ENCODE peak calls at places on chromosomes 5 and 9, in six cellular contexts. N is CD8-positive, alpha-beta memory T cell; U is mesendoderm; O is SK-N-MC; Q is omental fat pad; V is activated CD4-positive, CD25-positive, alpha-beta regulatory T cell treated with anti-CD3 and anti-CD28 coated beads, Interleukin-2, amount 50 U/mL, for 72 hours. D is an unnamed sample.

GRCh38 chr9:127444921-127445850 is 6.0 kb downstream of the RPL12 start:
- DNase-seq in N (no peak), U (peak; percentile 46), O (no peak), Q (no peak), V (no peak), D (no peak)

GRCh38 chr5:171421331-171422262 is 2.1 kb downstream of the FGF18 start:
- DNase-seq in N (no peak), U (no peak), O (no peak), Q (no peak), V (no peak), D (no peak)

GRCh38 chr9:114572199-114572598 is 15.4 kb upstream of the ATP6V1G1 start:
- DNase-seq in N (no peak), U (no peak), O (no peak), Q (no peak), V (no peak), D (no peak)

GRCh38 chr9:113563856-113564514 is 100.5 kb downstream of the RGS3 start:
- DNase-seq in N (no peak), U (no peak), O (no peak), Q (peak; percentile 11), V (no peak), D (no peak)

GRCh38 chr5:179115845-179116524 is 55.8 kb downstream of the ZNF354C start:
- DNase-seq in N (no peak), U (no peak), O (no peak), Q (no peak), V (no peak), D (no peak)

GRCh38 chr5:14108170-14108996 is 34.8 kb upstream of the TRIO start:
- DNase-seq in N (no peak), U (peak; percentile 88), O (peak; percentile 40), Q (peak; percentile 35), V (no peak), D (no peak)

GRCh38 chr9:89635816-89636215 is 31.0 kb downstream of the GADD45G start:
- DNase-seq in N (no peak), U (no peak), O (no peak), Q (no peak), V (no peak), D (no peak)

GRCh38 chr9:91320299-91320698 is 41.4 kb downstream of the AUH start:
- DNase-seq in N (no peak), U (no peak), O (no peak), Q (no peak), V (no peak), D (no peak)

GRCh38 chr9:33434317-33435105 is 12.9 kb downstream of the AQP3 start:
- DNase-seq in N (no peak), U (no peak), O (no peak), Q (no peak), V (no peak), D (no peak)

D was measured in activated T-helper 2 cell treated with anti-CD3 and anti-CD28 coated beads, Interferon-gamma antibody, Interleukin-2, Interleukin-4, amounts not matched to agents 10 μg/mL and 5 μg/mL and 100 μg/mL, durations not matched to agents 14 hours and 24 hours and 36 hours.